ENCODE peak calls at places on chromosomes 3 and 15, in ten cellular contexts. U, G, L, A, X, R, E, Z, Q and H are unnamed samples.
A peak's percentile ranks its signal among the peaks of the same experiment; 100 is the strongest.

GRCh38 chr3:112647122-112647521 is 6.2 kb upstream of the CCDC80 start:
- DNase-seq in U (no peak), G (no peak), L (peak; percentile 92), A (no peak), X (no peak), R (no peak), E (no peak), Z (no peak), Q (peak; percentile 28), H (no peak)

GRCh38 chr3:73024836-73025235 is 28.2 kb downstream of the PPP4R2 start:
- DNase-seq in U (no peak), G (no peak), L (no peak), A (no peak), X (no peak), R (no peak), E (no peak), Z (no peak), Q (no peak), H (no peak)

GRCh38 chr3:5579342-5579741 is 391.8 kb downstream of the EDEM1 start:
- DNase-seq in U (no peak), G (no peak), L (no peak), A (no peak), X (no peak), R (no peak), E (no peak), Z (no peak), Q (no peak), H (no peak)

GRCh38 chr3:50340404-50341329 is at the start of gene RASSF1:
- DNase-seq in U (peak; percentile 35), G (peak; percentile 74), L (peak; percentile 49), A (no peak), X (peak; percentile 59), R (peak; percentile 63), E (no peak), Z (no peak), Q (peak; percentile 41), H (no peak)

GRCh38 chr15:40812721-40813425 is 5.6 kb upstream of the DNAJC17 start:
- DNase-seq in U (no peak), G (no peak), L (no peak), A (no peak), X (no peak), R (no peak), E (no peak), Z (no peak), Q (no peak), H (no peak)

GRCh38 chr3:111762535-111762934 is 96.5 kb upstream of the PHLDB2 start:
- DNase-seq in U (no peak), G (no peak), L (no peak), A (peak; percentile 87), X (no peak), R (no peak), E (no peak), Z (no peak), Q (peak; percentile 42), H (no peak)

GRCh38 chr15:54836052-54836795 is 360.5 kb downstream of the RSL24D1 start:
- DNase-seq in U (no peak), G (no peak), L (no peak), A (no peak), X (no peak), R (no peak), E (no peak), Z (no peak), Q (no peak), H (no peak)

GRCh38 chr15:69451951-69452701 is 492 bp upstream of the RPLP1 start:
- DNase-seq in U (peak; percentile 21), G (no peak), L (no peak), A (peak; percentile 14), X (no peak), R (no peak), E (no peak), Z (no peak), Q (peak; percentile 15), H (peak; percentile 44)

GRCh38 chr3:31423522-31423921 is 109.2 kb upstream of the STT3B start:
- DNase-seq in U (no peak), G (no peak), L (no peak), A (peak; percentile 27), X (no peak), R (no peak), E (no peak), Z (no peak), Q (peak; percentile 55), H (no peak)

GRCh38 chr3:152299243-152299976 is 30.7 kb downstream of the MBNL1 start:
- DNase-seq in U (peak; percentile 75), G (peak; percentile 25), L (no peak), A (no peak), X (no peak), R (peak; percentile 33), E (no peak), Z (no peak), Q (no peak), H (no peak)

GRCh38 chr15:39118510-39118909 is 462.4 kb upstream of the THBS1 start:
- DNase-seq in U (no peak), G (no peak), L (peak; percentile 74), A (peak; percentile 91), X (no peak), R (no peak), E (no peak), Z (no peak), Q (no peak), H (no peak)